ENCODE peak calls at places on chromosome 2, in four cellular contexts. M, Y, F and S are unnamed samples.

GRCh38 chr2:197011777-197012641 is 85.5 kb upstream of the PGAP1 start:
- DNase-seq in Y (peak; percentile 42), F (peak; percentile 32), M (no peak), S (no peak)

GRCh38 chr2:105919826-105920225 is 175.1 kb downstream of the NCK2 start:
- DNase-seq in Y (peak; percentile 62), F (no peak), M (no peak), S (no peak)

GRCh38 chr2:224778474-224778877 is 62.3 kb upstream of the CCDC195 start:
- DNase-seq in M (no peak), Y (peak; percentile 46), F (peak; percentile 21), S (peak; percentile 50)

GRCh38 chr2:159506764-159507406 is 109.5 kb downstream of the BAZ2B start:
- DNase-seq in F (no peak), M (no peak), Y (peak; percentile 31), S (no peak)

GRCh38 chr2:135657806-135658582 is 83.7 kb upstream of the UBXN4 start:
- DNase-seq in F (no peak), M (no peak), Y (no peak), S (no peak)

GRCh38 chr2:1650474-1650872 is 93.8 kb downstream of the PXDN start:
- DNase-seq in Y (no peak), F (no peak), M (no peak), S (no peak)

GRCh38 chr2:26352892-26353291 is 6.3 kb upstream of the ADGRF3 start:
- DNase-seq in F (no peak), M (no peak), Y (peak; percentile 63), S (no peak)

GRCh38 chr2:15142069-15142689 is 419.0 kb downstream of the NBAS start:
- DNase-seq in M (no peak), Y (no peak), F (no peak), S (no peak)

GRCh38 chr2:197760293-197760657 is 24.8 kb downstream of the BOLL start:
- DNase-seq in M (no peak), F (peak; percentile 12), Y (no peak), S (no peak)

GRCh38 chr2:10078001-10078400 is 2.2 kb downstream of the CYS1 start:
- DNase-seq in M (peak; percentile 37), F (no peak), Y (no peak), S (no peak)

GRCh38 chr2:142974288-142975024 is 97.0 kb downstream of the KYNU start:
- DNase-seq in F (no peak), Y (no peak), M (no peak), S (no peak)

GRCh38 chr2:95082479-95082878 is 39.1 kb downstream of the MRPS5 start:
- DNase-seq in M (no peak), Y (no peak), F (no peak), S (no peak)

GRCh38 chr2:163248321-163249090 is 409.9 kb upstream of the KCNH7 start:
- DNase-seq in F (no peak), M (no peak), Y (no peak), S (no peak)

GRCh38 chr2:100000915-100001707 is 141.3 kb downstream of the AFF3 start:
- DNase-seq in Y (no peak), M (no peak), F (no peak), S (no peak)

GRCh38 chr2:224023188-224023587 is 15.9 kb downstream of the SERPINE2 start:
- DNase-seq in Y (no peak), M (no peak), F (no peak), S (peak; percentile 46)

GRCh38 chr2:17646096-17646554 is 105.6 kb downstream of the VSNL1 start:
- DNase-seq in Y (peak; percentile 44), M (no peak), F (peak; percentile 71), S (peak; percentile 70)

GRCh38 chr2:164992818-164993217 is 37.5 kb upstream of the SLC38A11 start:
- DNase-seq in F (peak; percentile 73), Y (peak; percentile 58), M (no peak), S (peak; percentile 73)

GRCh38 chr2:49972699-49973098 is 818.4 kb upstream of the FSHR start:
- DNase-seq in F (no peak), Y (no peak), M (no peak), S (no peak)

GRCh38 chr2:273338-273737 is 8.6 kb downstream of the ACP1 start:
- DNase-seq in M (no peak), Y (no peak), F (no peak), S (no peak)

GRCh38 chr2:162012565-162012869 is 61.5 kb downstream of the DPP4 start:
- DNase-seq in M (no peak), F (no peak), Y (no peak), S (no peak)
- H3K27ac ChIP-seq in M (no peak overlapping the region), F (no peak overlapping the region), Y (no peak overlapping the region), S (no peak overlapping the region)

GRCh38 chr2:67898605-67899004 is 164.2 kb downstream of the C1D start:
- DNase-seq in F (no peak), Y (no peak), M (no peak), S (no peak)
- H3K4me3 ChIP-seq in F (no peak overlapping the region), Y (no peak overlapping the region), M (no peak overlapping the region), S (no peak overlapping the region)

GRCh38 chr2:176120369-176121307 is 1.9 kb upstream of the HOXD9 start:
- DNase-seq in M (peak; percentile 47), Y (no peak), F (no peak), S (no peak)
- H3K9me3 ChIP-seq in M (no peaks in the 10 kb centered on the region), Y (no peaks in the 10 kb centered on the region), F (no peaks in the 10 kb centered on the region), S (no peaks in the 10 kb centered on the region)

GRCh38 chr2:73239776-73240175 is 5.7 kb downstream of the CCT7 start:
- DNase-seq in M (no peak), F (no peak), Y (no peak), S (no peak)
- H3K27ac ChIP-seq in M (no peak overlapping the region), F (no peak overlapping the region), Y (no peak overlapping the region), S (no peak overlapping the region)

DNA sequence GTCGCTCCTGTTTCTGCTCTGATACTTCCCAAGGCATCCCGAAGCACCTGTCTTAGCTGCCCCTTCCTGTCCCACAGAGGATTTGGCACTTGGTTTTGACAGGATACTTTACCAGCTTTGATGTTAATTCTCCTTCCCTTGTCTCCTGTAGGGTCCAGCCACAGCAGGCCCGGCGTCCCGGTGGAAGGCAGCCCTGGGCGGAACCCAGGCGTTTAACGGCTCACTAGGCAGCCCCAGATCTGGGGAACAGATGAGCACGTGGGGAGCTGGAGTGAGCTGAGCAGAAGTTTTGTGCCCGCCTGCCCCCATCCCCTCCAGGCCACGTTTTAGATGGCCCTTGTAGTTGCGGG is 11.4 kb downstream of the ANKRD23 start:
- DNase-seq in M (no peak), Y (no peak), F (no peak), S (no peak)
- H3K4me3 ChIP-seq in M (no peak overlapping the region), Y (no peak overlapping the region), F (no peak overlapping the region), S (no peak overlapping the region)

DNA sequence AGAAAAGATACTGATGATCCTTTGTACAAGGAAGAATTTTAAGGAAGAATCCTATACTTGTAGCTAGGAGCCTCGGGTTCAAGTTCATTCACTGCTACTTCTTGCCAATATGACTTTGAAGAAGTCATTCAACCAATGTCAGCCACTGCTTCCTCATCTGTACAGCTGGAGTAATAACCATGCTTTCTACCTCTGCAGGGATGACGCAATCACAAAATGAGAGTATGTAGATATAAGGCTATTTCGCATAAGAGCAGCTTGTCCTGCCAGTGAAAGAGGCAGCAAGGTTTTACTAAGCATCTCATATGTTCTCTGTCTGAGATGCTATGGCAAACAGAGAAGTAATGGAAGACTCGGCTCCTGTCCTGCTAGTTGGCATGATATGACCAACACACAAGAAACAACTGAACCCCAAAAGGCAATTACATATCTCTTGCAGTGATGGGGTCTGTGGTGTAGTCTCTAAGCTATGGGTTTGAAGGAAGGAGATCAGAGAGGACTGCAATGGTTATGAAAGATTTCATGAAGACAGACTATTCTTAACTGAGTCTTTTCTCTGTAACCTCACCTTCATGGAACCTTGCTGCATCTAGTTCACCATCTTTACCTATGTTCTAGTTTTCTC is 9.2 kb downstream of the AAK1 start:
- DNase-seq in Y (no peak), M (no peak), F (no peak), S (no peak)
- H3K9me3 ChIP-seq in Y (no peaks in the 10 kb centered on the region), M (no peaks in the 10 kb centered on the region), F (no peaks in the 10 kb centered on the region), S (no peaks in the 10 kb centered on the region)

DNA sequence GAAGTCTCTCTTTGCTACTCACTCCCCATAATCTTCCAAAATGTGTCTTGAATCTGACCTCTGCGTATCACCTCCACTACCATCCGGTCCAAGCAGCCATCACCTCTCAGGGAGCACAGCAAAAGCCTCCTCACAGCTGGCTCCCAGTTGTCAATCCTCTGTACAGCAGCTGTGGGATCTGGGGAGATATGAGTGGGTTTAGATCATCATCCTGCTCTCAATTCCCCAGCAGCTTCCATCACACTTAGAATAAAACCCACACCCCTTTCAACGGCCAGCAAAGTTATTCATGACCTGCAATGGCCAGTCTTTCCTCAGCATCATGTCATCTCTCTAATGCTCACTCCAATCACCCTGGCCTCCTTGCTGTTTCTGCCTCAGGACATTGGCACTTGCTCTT is 261.6 kb downstream of the PAX3 start:
- DNase-seq in M (no peak), Y (no peak), F (no peak), S (no peak)
- H3K27ac ChIP-seq in M (no peak overlapping the region), Y (no peak overlapping the region), F (no peak overlapping the region), S (no peak overlapping the region)

GRCh38 chr2:113818382-113818951 is 62.0 kb upstream of the SLC35F5 start:
- DNase-seq in F (peak; percentile 33), M (peak; percentile 81), Y (peak; percentile 83), S (peak; percentile 97)
- H3K4me3 ChIP-seq in F (peak overlapping the region; percentile 40), M (no peak overlapping the region), Y (peak overlapping the region; percentile 40), S (no peak overlapping the region)